ENCODE peak calls at places on chromosome 12, in five cellular contexts. J is Caco-2; C is CD4-positive, alpha-beta T cell; Z is heart left ventricle; S is RWPE1. B is an unnamed sample.

GRCh38 chr12:114339626-114340025 is 66.3 kb downstream of the TBX5 start:
- DNase-seq in J (no peak), C (no peak), Z (no peak), S (no peak), B (no peak)

GRCh38 chr12:15151141-15152091 is 69.8 kb downstream of the RERG start:
- DNase-seq in J (peak; percentile 33), C (no peak), Z (no peak), S (peak; percentile 29), B (no peak)

GRCh38 chr12:95446511-95446910 is 27.4 kb upstream of the METAP2 start:
- DNase-seq in J (peak; percentile 88), C (no peak), Z (peak; percentile 35), S (no peak), B (no peak)

GRCh38 chr12:19778822-19779221 is 339.5 kb downstream of the AEBP2 start:
- DNase-seq in J (no peak), C (no peak), Z (no peak), S (no peak), B (no peak)

GRCh38 chr12:33251548-33251947 is 188.1 kb downstream of the SYT10 start:
- DNase-seq in J (no peak), C (no peak), Z (no peak), S (no peak), B (no peak)

GRCh38 chr12:29702972-29703371 is 80.8 kb downstream of the TMTC1 start:
- DNase-seq in J (no peak), C (no peak), Z (no peak), S (no peak), B (no peak)

GRCh38 chr12:43976027-43976426 is 140.1 kb downstream of the TMEM117 start:
- DNase-seq in J (no peak), C (no peak), Z (no peak), S (peak; percentile 5), B (no peak)

GRCh38 chr12:46390304-46390703 is 17.7 kb upstream of the SLC38A2 start:
- DNase-seq in J (no peak), C (no peak), Z (no peak), S (no peak), B (no peak)

GRCh38 chr12:32493282-32493681 is 93.9 kb downstream of the FGD4 start:
- DNase-seq in J (no peak), C (no peak), Z (no peak), S (no peak), B (no peak)

GRCh38 chr12:95146767-95147166 is 70.5 kb downstream of the FGD6 start:
- DNase-seq in J (no peak), C (no peak), Z (no peak), S (no peak), B (no peak)

GRCh38 chr12:12333980-12334709 is 15.9 kb downstream of the MANSC1 start:
- DNase-seq in J (peak; percentile 83), C (peak; percentile 40), Z (peak; percentile 43), S (no peak), B (peak; percentile 41)

GRCh38 chr12:92365333-92365732 is 219.7 kb upstream of the BTG1 start:
- DNase-seq in J (no peak), C (no peak), Z (no peak), S (no peak), B (no peak)

GRCh38 chr12:14399871-14400270 is 34.4 kb downstream of the ATF7IP start:
- DNase-seq in J (no peak), C (no peak), Z (no peak), S (peak; percentile 64), B (no peak)

GRCh38 chr12:99709116-99709515 is 61.6 kb downstream of the GARIN6 start:
- DNase-seq in J (no peak), C (no peak), Z (no peak), S (no peak), B (no peak)

GRCh38 chr12:29463198-29463597 is 34.3 kb downstream of the OVCH1 start:
- DNase-seq in J (no peak), C (no peak), Z (no peak), S (no peak), B (no peak)

GRCh38 chr12:39392154-39392925 is 50.6 kb downstream of the KIF21A start:
- DNase-seq in J (peak; percentile 42), C (no peak), Z (no peak), S (no peak), B (no peak)

GRCh38 chr12:93671044-93671443 is 6.1 kb upstream of the CRADD start:
- DNase-seq in J (no peak), C (no peak), Z (no peak), S (no peak), B (no peak)

GRCh38 chr12:93729934-93730333 is 52.8 kb downstream of the CRADD start:
- DNase-seq in J (no peak), C (no peak), Z (no peak), S (no peak), B (no peak)

GRCh38 chr12:97568336-97569180 is 106.0 kb downstream of the RMST start:
- DNase-seq in J (peak; percentile 81), C (no peak), Z (no peak), S (peak; percentile 76), B (no peak)

GRCh38 chr12:117686911-117687377 is 281.8 kb downstream of the KSR2 start:
- DNase-seq in J (no peak), C (no peak), Z (no peak), S (peak; percentile 56), B (no peak)

GRCh38 chr12:105233045-105233905 is 2.7 kb downstream of the APPL2 start:
- DNase-seq in J (no peak), C (no peak), Z (no peak), S (no peak), B (no peak)

GRCh38 chr12:68250454-68250853 is 3.0 kb downstream of the IL22 start:
- DNase-seq in J (no peak), C (no peak), Z (no peak), S (no peak), B (no peak)

GRCh38 chr12:12533238-12533829 is 29.3 kb downstream of the DUSP16 start:
- DNase-seq in J (peak; percentile 79), C (no peak), Z (peak; percentile 48), S (peak; percentile 61), B (no peak)

GRCh38 chr12:53174881-53175491 is 5.5 kb upstream of the ZNF740 start:
- DNase-seq in J (peak; percentile 63), C (no peak), Z (no peak), S (no peak), B (no peak)

GRCh38 chr12:69388371-69388770 is 28.8 kb downstream of the YEATS4 start:
- DNase-seq in J (peak; percentile 50), C (no peak), Z (no peak), S (peak; percentile 8), B (no peak)

GRCh38 chr12:98221243-98221808 is 294.1 kb upstream of the TMPO start:
- DNase-seq in J (no peak), C (no peak), Z (no peak), S (no peak), B (no peak)

GRCh38 chr12:45409966-45410365 is 194.1 kb downstream of the ANO6 start:
- DNase-seq in J (no peak), C (no peak), Z (peak; percentile 25), S (no peak), B (no peak)

GRCh38 chr12:66279127-66279712 is 23.1 kb upstream of the HELB start:
- DNase-seq in J (peak; percentile 30), C (peak; percentile 42), Z (no peak), S (peak; percentile 21), B (no peak)

DNA sequence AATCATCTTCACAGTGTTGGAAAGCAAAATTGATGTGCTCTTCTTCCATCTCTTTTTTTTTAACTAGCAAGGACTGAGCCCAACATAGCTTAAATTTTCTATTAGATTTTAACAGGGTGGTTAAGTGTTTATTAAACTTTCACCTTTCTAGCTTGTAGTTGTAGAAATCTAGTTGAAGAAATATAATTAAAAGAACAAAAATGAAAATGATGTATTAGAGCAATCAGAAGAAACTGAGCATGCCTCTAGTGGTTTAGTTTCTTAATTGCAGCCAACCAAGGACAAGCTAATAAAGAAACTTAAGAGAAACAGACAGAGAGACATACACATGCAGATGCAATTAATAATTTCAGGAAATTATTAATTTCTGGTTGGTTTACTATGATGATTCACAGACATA is 673.0 kb upstream of the LMO3 start:
- DNase-seq in J (no peak), C (no peak), Z (no peak), S (peak; percentile 1), B (no peak)
- TF ChIP-seq CTCF in J (peak; percentile 53), C (no peak), Z (no peak), S (no peak), B (no peak)

GRCh38 chr12:2451025-2451424 is 343.7 kb upstream of the FKBP4 start:
- DNase-seq in J (no peak), C (no peak), Z (no peak), S (no peak), B (no peak)

GRCh38 chr12:2449586-2449985 is 345.2 kb upstream of the FKBP4 start:
- DNase-seq in J (no peak), C (no peak), Z (no peak), S (no peak), B (no peak)

GRCh38 chr12:2451497-2451896 is 343.3 kb upstream of the FKBP4 start:
- DNase-seq in J (no peak), C (no peak), Z (no peak), S (no peak), B (no peak)

GRCh38 chr12:2453076-2453806 is 341.5 kb upstream of the FKBP4 start:
- DNase-seq in J (no peak), C (no peak), Z (no peak), S (no peak), B (no peak)

DNA sequence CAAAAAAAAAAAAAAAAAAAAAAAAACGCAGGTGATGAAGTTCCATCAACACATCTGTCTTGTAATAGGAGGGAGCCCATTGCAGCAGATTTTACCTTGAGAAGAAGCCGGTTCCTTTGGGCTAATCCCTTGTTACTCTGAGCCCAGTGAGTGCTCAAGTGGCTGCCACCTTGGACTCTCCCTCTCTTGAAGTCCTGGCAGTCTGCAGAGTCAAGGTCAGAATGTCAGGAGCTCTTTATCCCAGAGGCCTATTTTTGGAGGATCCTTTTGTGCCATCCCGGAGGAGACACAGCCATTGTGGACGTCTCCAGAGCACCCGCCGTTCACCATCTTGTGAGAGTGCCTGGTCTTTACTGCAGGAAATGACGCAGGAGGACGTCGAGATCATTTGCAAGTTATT is 344.2 kb upstream of the FKBP4 start:
- DNase-seq in J (no peak), C (no peak), Z (no peak), S (no peak), B (no peak)
- TF ChIP-seq CTCF in J (no peak), C (no peak), Z (no peak), S (no peak), B (no peak)

GRCh38 chr12:51335931-51336330 is 10.5 kb downstream of the CELA1 start:
- DNase-seq in J (no peak), C (no peak), Z (no peak), S (no peak), B (no peak)
- TF ChIP-seq CTCF in J (no peak), C (no peak), Z (no peak), S (no peak), B (no peak)

DNA sequence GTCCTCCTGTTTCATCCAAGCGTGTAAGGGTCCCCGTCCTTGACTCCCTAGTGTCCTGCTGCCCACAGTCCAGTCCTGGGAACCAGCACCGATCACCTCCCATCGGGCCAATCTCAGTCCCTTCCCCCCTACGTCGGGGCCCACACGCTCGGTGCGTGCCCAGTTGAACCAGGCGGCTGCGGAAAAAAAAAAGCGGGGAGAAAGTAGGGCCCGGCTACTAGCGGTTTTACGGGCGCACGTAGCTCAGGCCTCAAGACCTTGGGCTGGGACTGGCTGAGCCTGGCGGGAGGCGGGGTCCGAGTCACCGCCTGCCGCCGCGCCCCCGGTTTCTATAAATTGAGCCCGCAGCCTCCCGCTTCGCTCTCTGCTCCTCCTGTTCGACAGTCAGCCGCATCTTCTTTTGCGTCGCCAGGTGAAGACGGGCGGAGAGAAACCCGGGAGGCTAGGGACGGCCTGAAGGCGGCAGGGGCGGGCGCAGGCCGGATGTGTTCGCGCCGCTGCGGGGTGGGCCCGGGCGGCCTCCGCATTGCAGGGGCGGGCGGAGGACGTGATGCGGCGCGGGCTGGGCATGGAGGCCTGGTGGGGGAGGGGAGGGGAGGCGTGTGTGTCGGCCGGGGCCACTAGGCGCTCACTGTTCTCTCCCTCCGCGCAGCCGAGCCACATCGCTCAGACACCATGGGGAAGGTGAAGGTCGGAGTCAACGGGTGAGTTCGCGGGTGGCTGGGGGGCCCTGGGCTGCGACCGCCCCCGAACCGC is at the start of gene GAPDH:
- DNase-seq in J (peak; percentile 99), C (peak; percentile 80), Z (peak; percentile 95), S (peak; percentile 89), B (peak; percentile 75)
- TF ChIP-seq CTCF in J (no peak), C (no peak), Z (no peak), S (no peak), B (no peak)